ENCODE peak calls at places on chromosomes 5 and 9, in nine cellular contexts. Y is Calu3, L is GM12865, J is mucosa of descending colon, S is fibroblast of mammary gland, I is cardiac fibroblast, E is psoas muscle, K is fibroblast of lung, N is spleen. Z is an unnamed sample.

GRCh38 chr9:91253488-91253887 is 108.2 kb downstream of the AUH start:
- DNase-seq in Y (no peak), L (peak), J (no peak), S (peak), I (no peak), E (no peak), K (no peak), N (no peak), Z (no peak)

GRCh38 chr9:17930091-17930490 is 351.2 kb downstream of the SH3GL2 start:
- DNase-seq in Y (no peak), L (no peak), J (no peak), S (no peak), I (no peak), E (no peak), K (no peak), N (no peak), Z (no peak)

GRCh38 chr5:119280380-119280779 is 75.4 kb upstream of the TNFAIP8 start:
- DNase-seq in Y (no peak), L (no peak), J (no peak), S (no peak), I (no peak), E (no peak), K (no peak), N (no peak), Z (no peak)

GRCh38 chr5:109656829-109657228 is 32.9 kb upstream of the MAN2A1 start:
- DNase-seq in Y (no peak), L (peak), J (peak), S (peak), I (peak), E (peak), K (peak), N (peak), Z (no peak)

GRCh38 chr5:38634961-38635369 is 78.5 kb upstream of the LIFR start:
- DNase-seq in Y (no peak), L (no peak), J (no peak), S (no peak), I (no peak), E (no peak), K (peak), N (no peak), Z (no peak)

GRCh38 chr5:33631786-33632185 is 191.0 kb downstream of the TARS1 start:
- DNase-seq in Y (no peak), L (peak), J (no peak), S (peak), I (peak), E (no peak), K (peak), N (no peak), Z (no peak)

GRCh38 chr5:80655231-80655784 is 525 bp upstream of the DHFR start:
- DNase-seq in Y (no peak), L (peak), J (no peak), S (peak), I (no peak), E (no peak), K (no peak), N (no peak), Z (no peak)

GRCh38 chr5:7094626-7095025 is 301.3 kb upstream of the ADCY2 start:
- DNase-seq in Y (no peak), L (peak), J (no peak), S (no peak), I (no peak), E (no peak), K (no peak), N (no peak), Z (peak)

GRCh38 chr5:58322453-58322852 is 137.4 kb downstream of the PLK2 start:
- DNase-seq in Y (no peak), L (no peak), J (no peak), S (peak), I (peak), E (no peak), K (peak), N (no peak), Z (no peak)

GRCh38 chr9:101235105-101235866 is 149.5 kb downstream of the BAAT start:
- DNase-seq in Y (no peak), L (peak), J (no peak), S (peak), I (peak), E (no peak), K (peak), N (no peak), Z (no peak)

GRCh38 chr9:523444-523843 is 308.8 kb downstream of the DOCK8 start:
- DNase-seq in Y (no peak), L (no peak), J (no peak), S (no peak), I (no peak), E (no peak), K (no peak), N (no peak), Z (no peak)

GRCh38 chr5:81626524-81626923 is 124.4 kb downstream of the SSBP2 start:
- DNase-seq in Y (peak), L (no peak), J (no peak), S (peak), I (peak), E (no peak), K (peak), N (no peak), Z (no peak)

GRCh38 chr5:134538296-134538695 is 12.8 kb downstream of the JADE2 start:
- DNase-seq in Y (no peak), L (no peak), J (no peak), S (no peak), I (no peak), E (no peak), K (no peak), N (no peak), Z (no peak)

GRCh38 chr9:71243951-71244350 is 122.5 kb upstream of the TRPM3 start:
- DNase-seq in Y (no peak), L (no peak), J (no peak), S (no peak), I (no peak), E (no peak), K (no peak), N (no peak), Z (no peak)

GRCh38 chr5:135008981-135009735 is 24.9 kb downstream of the PITX1 start:
- DNase-seq in Y (no peak), L (no peak), J (no peak), S (no peak), I (no peak), E (no peak), K (no peak), N (peak), Z (no peak)

GRCh38 chr9:2506310-2506709 is 115.3 kb upstream of the VLDLR start:
- DNase-seq in Y (no peak), L (no peak), J (no peak), S (no peak), I (no peak), E (no peak), K (no peak), N (no peak), Z (no peak)

GRCh38 chr5:173689713-173690360 is 73.4 kb upstream of the BOD1 start:
- DNase-seq in Y (peak), L (peak), J (no peak), S (no peak), I (peak), E (no peak), K (no peak), N (no peak), Z (no peak)

GRCh38 chr5:161676109-161676508 is 9.4 kb upstream of the GABRA6 start:
- DNase-seq in Y (no peak), L (peak), J (no peak), S (peak), I (no peak), E (no peak), K (no peak), N (no peak), Z (no peak)
- TF ChIP-seq CTCF in Y (no peak), L (peak), J (no peak), S (no peak), I (peak), E (no peak), K (no peak), N (no peak), Z (peak)

DNA sequence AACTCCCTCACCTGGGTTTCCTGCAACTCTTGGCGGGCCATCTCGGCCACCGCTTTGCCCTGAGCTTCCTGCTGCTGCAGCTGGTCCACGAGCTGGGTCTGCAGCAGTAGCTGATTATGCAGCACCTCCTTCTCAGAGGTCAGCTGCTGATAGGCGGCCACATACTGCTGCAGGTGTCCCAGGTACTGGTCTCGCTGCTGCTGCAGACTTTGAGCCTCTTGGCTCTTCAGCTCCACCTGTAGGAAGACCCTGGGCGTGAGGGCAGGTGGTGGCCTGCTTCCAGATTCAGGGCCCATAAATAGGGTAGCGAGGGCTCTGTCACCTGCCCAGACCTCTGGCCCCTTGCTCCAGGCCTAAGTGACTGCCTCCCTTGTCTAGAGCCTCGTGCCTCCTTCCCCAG is 16.7 kb downstream of the GOLGA2 start:
- DNase-seq in Y (peak), L (no peak), J (no peak), S (no peak), I (no peak), E (no peak), K (no peak), N (no peak), Z (no peak)
- TF ChIP-seq CTCF in Y (no peak), L (no peak), J (no peak), S (no peak), I (no peak), E (no peak), K (no peak), N (no peak), Z (no peak)

GRCh38 chr5:122788996-122789395 is 14.1 kb downstream of the SNX2 start:
- DNase-seq in Y (no peak), L (peak), J (no peak), S (no peak), I (no peak), E (no peak), K (no peak), N (no peak), Z (no peak)
- TF ChIP-seq CTCF in Y (no peak), L (no peak), J (no peak), S (no peak), I (no peak), E (no peak), K (no peak), N (no peak), Z (no peak)

GRCh38 chr5:41751867-41752266 is 118.4 kb downstream of the OXCT1 start:
- DNase-seq in Y (no peak), L (no peak), J (no peak), S (no peak), I (no peak), E (no peak), K (peak), N (no peak), Z (no peak)

GRCh38 chr5:41755705-41756104 is 114.5 kb downstream of the OXCT1 start:
- DNase-seq in Y (no peak), L (no peak), J (no peak), S (no peak), I (no peak), E (no peak), K (no peak), N (no peak), Z (no peak)

DNA sequence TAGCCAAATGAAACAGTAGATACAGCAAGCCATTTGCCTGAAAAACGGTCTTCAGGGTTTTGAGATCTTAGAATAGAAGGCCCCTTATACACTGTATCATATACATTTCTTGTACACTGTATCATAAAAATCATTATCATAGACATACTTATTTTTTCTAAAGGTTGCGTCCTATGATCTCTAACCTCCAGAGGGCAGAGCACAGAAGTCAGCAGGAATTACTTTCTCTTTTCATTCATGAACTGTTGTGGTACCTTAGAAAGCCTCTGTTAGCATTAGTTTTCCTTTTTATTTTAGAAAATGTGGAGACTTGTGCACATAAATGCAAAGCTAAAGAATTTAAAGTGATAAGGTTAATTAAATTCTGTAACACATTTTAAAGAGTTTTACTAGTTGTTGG is 115.4 kb downstream of the OXCT1 start:
- DNase-seq in Y (no peak), L (no peak), J (no peak), S (peak), I (peak), E (no peak), K (no peak), N (no peak), Z (no peak)
- TF ChIP-seq CTCF in Y (no peak), L (no peak), J (no peak), S (peak), I (no peak), E (no peak), K (no peak), N (no peak), Z (peak)

GRCh38 chr9:78239506-78239905 is 3.6 kb downstream of the CEP78 start:
- DNase-seq in Y (no peak), L (no peak), J (peak), S (no peak), I (no peak), E (no peak), K (no peak), N (no peak), Z (no peak)
- TF ChIP-seq CTCF in Y (no peak), L (no peak), J (no peak), S (peak), I (no peak), E (no peak), K (no peak), N (no peak), Z (peak)

GRCh38 chr5:128494516-128494915 is 43.5 kb downstream of the FBN2 start:
- DNase-seq in Y (peak), L (peak), J (no peak), S (peak), I (no peak), E (no peak), K (no peak), N (no peak), Z (no peak)
- TF ChIP-seq CTCF in Y (peak), L (peak), J (no peak), S (peak), I (peak), E (no peak), K (no peak), N (no peak), Z (peak)

DNA sequence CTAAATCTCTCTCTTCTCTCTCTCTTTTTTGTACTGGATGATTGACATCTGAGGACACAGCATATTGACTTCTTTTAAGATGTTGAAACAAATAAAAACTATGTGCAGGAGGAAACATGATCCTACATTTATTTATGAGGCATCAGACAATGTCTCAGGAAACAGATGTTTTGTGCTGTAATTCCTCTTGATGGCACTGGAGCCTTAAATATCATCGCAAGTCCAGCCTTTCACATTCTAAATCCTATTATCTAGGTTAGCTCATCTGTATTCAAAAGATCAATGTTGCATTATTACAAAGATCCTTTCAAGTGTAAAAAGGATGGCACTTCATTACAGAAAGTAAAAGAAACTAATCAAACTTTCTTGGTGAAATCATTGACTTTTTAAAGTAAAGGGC is 63.9 kb downstream of the MAT2B start:
- DNase-seq in Y (no peak), L (no peak), J (no peak), S (peak), I (peak), E (no peak), K (peak), N (no peak), Z (no peak)
- TF ChIP-seq CTCF in Y (no peak), L (no peak), J (no peak), S (peak), I (no peak), E (no peak), K (peak), N (no peak), Z (peak)

Z was measured in progenitor cell of endocrine pancreas.